ENCODE peak calls at places on chromosome 12, in eight cellular contexts. Y is Kasumi-1; A is stimulated activated CD4-positive, alpha-beta T cell treated with anti-CD3 and anti-CD28 coated beads, Interleukin-2, amount 100 ng/mL, for 24 hours; S is CD8-positive, alpha-beta memory T cell; T is AML-193; V is DMS53; X is AG04450; J is sciatic nerve. E is an unnamed sample.

GRCh38 chr12:27290501-27291168 is 42.0 kb upstream of the BMAL2 start:
- DNase-seq in Y (no peak), A (no peak), S (no peak), T (no peak), V (no peak), X (no peak), J (no peak), E (no peak)

GRCh38 chr12:43210437-43211197 is 341.4 kb downstream of the ADAMTS20 start:
- DNase-seq in Y (peak), A (no peak), S (no peak), T (no peak), V (no peak), X (no peak), J (no peak), E (no peak)

GRCh38 chr12:29148065-29148957 is 767 bp upstream of the FAR2 start:
- DNase-seq in Y (no peak), A (peak), S (no peak), T (peak), V (peak), X (no peak), J (no peak), E (no peak)

GRCh38 chr12:62866451-62867082 is 68.4 kb downstream of the PPM1H start:
- DNase-seq in Y (no peak), A (no peak), S (no peak), T (no peak), V (no peak), X (peak), J (no peak), E (peak)

GRCh38 chr12:79055926-79056674 is 191.5 kb downstream of the SYT1 start:
- DNase-seq in Y (no peak), A (no peak), S (no peak), T (no peak), V (peak), X (peak), J (no peak), E (no peak)

GRCh38 chr12:96908170-96908675 is 1.2 kb downstream of the NEDD1 start:
- DNase-seq in Y (no peak), A (no peak), S (no peak), T (peak), V (no peak), X (no peak), J (no peak), E (no peak)

GRCh38 chr12:114479831-114480230 is 73.9 kb upstream of the TBX5 start:
- DNase-seq in Y (no peak), A (no peak), S (no peak), T (no peak), V (no peak), X (no peak), J (no peak), E (no peak)

GRCh38 chr12:5806376-5807089 is 138.5 kb downstream of the ANO2 start:
- DNase-seq in Y (no peak), A (no peak), S (no peak), T (no peak), V (no peak), X (no peak), J (no peak), E (no peak)

GRCh38 chr12:63897931-63898330 is 53.4 kb downstream of the SRGAP1 start:
- DNase-seq in Y (peak), A (no peak), S (no peak), T (peak), V (no peak), X (no peak), J (no peak), E (peak)

GRCh38 chr12:39116877-39117276 is 211.5 kb upstream of the CPNE8 start:
- DNase-seq in Y (no peak), A (no peak), S (no peak), T (no peak), V (peak), X (no peak), J (no peak), E (no peak)

GRCh38 chr12:16012086-16012485 is 101.0 kb downstream of the DERA start:
- DNase-seq in Y (no peak), A (no peak), S (no peak), T (no peak), V (no peak), X (no peak), J (peak), E (no peak)

GRCh38 chr12:64400041-64400440 is 4.2 kb upstream of the XPOT start:
- DNase-seq in Y (no peak), A (peak), S (no peak), T (no peak), V (no peak), X (peak), J (no peak), E (no peak)

GRCh38 chr12:117836476-117836875 is 132.3 kb downstream of the KSR2 start:
- DNase-seq in Y (no peak), A (no peak), S (no peak), T (no peak), V (no peak), X (no peak), J (no peak), E (no peak)

GRCh38 chr12:45232771-45233372 is 17.0 kb downstream of the ANO6 start:
- DNase-seq in Y (peak), A (peak), S (no peak), T (no peak), V (peak), X (no peak), J (no peak), E (no peak)

GRCh38 chr12:54421175-54421872 is 2.3 kb upstream of the ITGA5 start:
- DNase-seq in Y (no peak), A (no peak), S (no peak), T (no peak), V (no peak), X (no peak), J (peak), E (no peak)

GRCh38 chr12:119208626-119209061 is 29.9 kb downstream of the HSPB8 start:
- DNase-seq in Y (no peak), A (no peak), S (no peak), T (no peak), V (peak), X (no peak), J (peak), E (peak)